ENCODE peak calls at places on chromosome 1, in seven cellular contexts. W is kidney tubule cell; M is GM12891; Y is activated CD4-positive, alpha-beta T cell treated with anti-CD3 and anti-CD28 coated beads, Interleukin-2, amount 50 U/mL, for 24 hours; T is GM20000; K is SHP77; Z is left cardiac atrium. P is an unnamed sample.

GRCh38 chr1:76070538-76070937 is 4.0 kb upstream of the ST6GALNAC3 start:
- DNase-seq in W (no peak), M (no peak), Y (no peak), T (no peak), K (no peak), Z (no peak), P (no peak)

GRCh38 chr1:81437213-81437612 is 363.5 kb upstream of the ADGRL2 start:
- DNase-seq in W (no peak), M (no peak), Y (no peak), T (no peak), K (no peak), Z (no peak), P (no peak)

GRCh38 chr1:200364121-200364759 is 45.6 kb downstream of the ZNF281 start:
- DNase-seq in W (peak; percentile 57), M (no peak), Y (no peak), T (no peak), K (no peak), Z (no peak), P (peak; percentile 68)

GRCh38 chr1:209080170-209080781 is 503.2 kb upstream of the CAMK1G start:
- DNase-seq in W (peak; percentile 69), M (no peak), Y (no peak), T (no peak), K (no peak), Z (no peak), P (no peak)

GRCh38 chr1:90995495-90995894 is 26.3 kb downstream of the ZNF644 start:
- DNase-seq in W (no peak), M (no peak), Y (no peak), T (no peak), K (no peak), Z (no peak), P (no peak)

GRCh38 chr1:65820983-65821382 is 28.3 kb downstream of the PDE4B start:
- DNase-seq in W (peak; percentile 85), M (no peak), Y (no peak), T (no peak), K (no peak), Z (no peak), P (peak; percentile 29)

GRCh38 chr1:150765229-150765976 is at the start of gene CTSS:
- DNase-seq in W (peak; percentile 76), M (peak; percentile 18), Y (no peak), T (peak; percentile 76), K (no peak), Z (no peak), P (peak; percentile 16)

GRCh38 chr1:78419309-78419708 is 71.5 kb upstream of the PTGFR start:
- DNase-seq in W (no peak), M (no peak), Y (no peak), T (no peak), K (no peak), Z (no peak), P (no peak)

GRCh38 chr1:230681599-230681998 is 32.3 kb downstream of the AGT start:
- DNase-seq in W (peak; percentile 95), M (no peak), Y (no peak), T (no peak), K (peak; percentile 75), Z (no peak), P (peak; percentile 50)

GRCh38 chr1:169321539-169321938 is 46.1 kb downstream of the NME7 start:
- DNase-seq in W (no peak), M (no peak), Y (no peak), T (no peak), K (no peak), Z (no peak), P (peak; percentile 9)

GRCh38 chr1:205171369-205171768 is 40.1 kb downstream of the DSTYK start:
- DNase-seq in W (no peak), M (no peak), Y (no peak), T (no peak), K (no peak), Z (no peak), P (no peak)

GRCh38 chr1:74611887-74612286 is 61.7 kb downstream of the ERICH3 start:
- DNase-seq in W (no peak), M (no peak), Y (no peak), T (no peak), K (no peak), Z (no peak), P (no peak)

GRCh38 chr1:156511656-156512055 is 11.1 kb upstream of the MEF2D start:
- DNase-seq in W (no peak), M (no peak), Y (no peak), T (no peak), K (no peak), Z (no peak), P (no peak)